ENCODE peak calls at places on chromosomes 3 and 15, in five cellular contexts. L is HepG2, H is K562, E is IMR-90, B is A549. M is an unnamed sample.

GRCh38 chr15:48719668-48720067 is 74.2 kb upstream of the FBN1 start:
- DNase-seq in B (no peak), E (no peak), L (no peak), H (peak), M (no peak)

GRCh38 chr15:98727115-98728040 is 79.0 kb downstream of the IGF1R start:
- DNase-seq in B (peak), H (no peak), L (peak), E (peak), M (peak)

GRCh38 chr15:63780969-63781368 is 52.8 kb downstream of the HERC1 start:
- DNase-seq in H (no peak), B (no peak), E (no peak), L (no peak), M (no peak)

GRCh38 chr15:88256261-88257230 is at the start of gene NTRK3:
- DNase-seq in H (no peak), E (no peak), B (peak), L (no peak), M (peak)

GRCh38 chr3:56926513-56927282 is 124.9 kb upstream of the ARHGEF3 start:
- DNase-seq in L (no peak), H (no peak), B (no peak), E (peak), M (peak)

GRCh38 chr3:159855599-159856495 is 132.8 kb upstream of the IL12A start:
- DNase-seq in B (no peak), E (no peak), H (no peak), L (no peak), M (peak)

GRCh38 chr3:55897573-55898224 is 410.6 kb upstream of the WNT5A start:
- DNase-seq in H (no peak), B (peak), L (no peak), E (peak), M (peak)

GRCh38 chr15:90336705-90337141 is 15.4 kb upstream of the ZNF774 start:
- DNase-seq in B (peak), E (peak), H (no peak), L (no peak), M (no peak)

GRCh38 chr15:90540768-90541167 is 11.0 kb downstream of the CRTC3 start:
- DNase-seq in B (no peak), E (no peak), H (peak), L (no peak), M (peak)

GRCh38 chr3:58064923-58065638 is 56.9 kb downstream of the FLNB start:
- DNase-seq in L (no peak), H (no peak), E (no peak), B (no peak), M (no peak)

GRCh38 chr3:61442696-61443095 is 118.7 kb upstream of the PTPRG start:
- DNase-seq in H (no peak), E (no peak), B (no peak), L (no peak), M (no peak)

GRCh38 chr15:51647128-51647562 is 24.6 kb upstream of the DMXL2 start:
- DNase-seq in E (peak), B (no peak), H (peak), L (no peak), M (peak)

GRCh38 chr3:57112206-57112605 is 51.7 kb downstream of the SPATA12 start:
- DNase-seq in E (no peak), H (peak), L (peak), B (peak), M (peak)

DNA sequence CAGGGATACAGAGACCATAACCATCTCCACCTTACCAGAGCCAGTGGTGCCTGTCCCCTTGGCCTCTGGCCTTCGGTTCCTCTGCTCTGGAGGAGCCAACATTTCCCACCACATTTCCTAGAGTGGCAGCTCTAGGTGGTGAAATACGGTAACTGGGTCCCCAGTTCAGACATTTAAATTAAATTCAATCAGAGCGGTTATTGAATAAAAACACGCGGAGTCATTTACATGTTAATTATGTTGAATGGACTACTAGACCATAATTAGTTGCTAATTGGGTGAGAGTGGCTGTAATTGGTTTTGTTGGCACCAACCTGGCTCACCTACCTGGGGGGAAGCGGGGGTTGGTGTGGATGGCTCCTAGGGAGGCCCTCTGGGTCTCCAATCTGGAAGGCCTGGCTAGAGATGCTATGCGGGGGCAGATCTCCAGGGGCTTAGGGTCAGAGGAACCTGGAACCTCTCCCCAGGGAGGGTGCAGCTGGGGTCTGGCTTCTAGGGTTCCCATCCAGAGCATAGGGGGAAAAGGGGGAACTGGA is 12.7 kb downstream of the SEMA3F start:
- DNase-seq in H (no peak), L (no peak), E (no peak), B (no peak), M (no peak)
- TF ChIP-seq SMC3 in H (no peak), L (no peak), E (no peak), B (no peak), M (no peak)

GRCh38 chr15:69037482-69037881 is 23.0 kb downstream of the NOX5 start:
- DNase-seq in B (no peak), E (no peak), H (no peak), L (no peak), M (no peak)

GRCh38 chr15:69037977-69038376 is 23.5 kb downstream of the NOX5 start:
- DNase-seq in E (no peak), L (no peak), H (no peak), B (no peak), M (no peak)

GRCh38 chr15:69039516-69040225 is 25.2 kb downstream of the NOX5 start:
- DNase-seq in E (no peak), H (no peak), B (no peak), L (no peak), M (no peak)

GRCh38 chr15:69036856-69037255 is 22.4 kb downstream of the NOX5 start:
- DNase-seq in L (no peak), E (no peak), H (no peak), B (no peak), M (no peak)

GRCh38 chr15:69038508-69038907 is 24.0 kb downstream of the NOX5 start:
- DNase-seq in E (no peak), L (no peak), B (no peak), H (no peak), M (no peak)
- TF ChIP-seq SMC3 in E (no peak), L (no peak), B (no peak), H (no peak), M (no peak)

GRCh38 chr3:194282436-194283122 is 68.5 kb downstream of the CPN2 start:
- DNase-seq in L (no peak), H (no peak), E (no peak), B (no peak), M (peak)
- TF ChIP-seq SMC3 in L (no peak), H (no peak), E (no peak), B (no peak), M (no peak)

GRCh38 chr15:78808550-78808949 is 2.7 kb downstream of the ADAMTS7 start:
- DNase-seq in E (peak), B (peak), L (peak), H (peak), M (peak)
- TF ChIP-seq SMC3 in E (peak), B (peak), L (peak), H (no peak), M (peak)

GRCh38 chr3:115960799-115961198 is 337.5 kb downstream of the GAP43 start:
- DNase-seq in E (no peak), H (peak), L (no peak), B (no peak), M (peak)
- TF ChIP-seq SMC3 in E (no peak), H (no peak), L (no peak), B (no peak), M (no peak)

DNA sequence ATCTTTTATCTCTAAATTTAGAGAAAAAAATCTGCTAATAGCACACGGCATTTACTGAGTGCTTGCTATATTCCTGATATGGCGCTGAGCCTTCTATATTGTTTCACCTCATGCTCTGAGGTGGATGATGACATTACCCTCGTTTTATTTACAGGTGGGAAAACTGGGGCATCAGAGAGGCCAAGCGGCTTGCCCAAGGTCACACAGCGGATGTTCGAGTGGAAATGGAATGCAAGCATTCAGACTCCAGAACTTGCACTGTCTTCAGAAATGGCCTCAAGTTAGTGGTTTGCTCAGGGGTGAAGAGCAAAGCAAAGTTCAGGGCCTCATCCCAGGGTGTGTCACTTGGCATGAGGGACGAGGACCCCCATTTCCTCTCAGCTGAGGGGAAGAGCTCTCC is 17.3 kb downstream of the EHD4 start:
- DNase-seq in L (no peak), B (no peak), E (no peak), H (no peak), M (no peak)
- TF ChIP-seq SMC3 in L (no peak), B (no peak), E (no peak), H (no peak), M (no peak)

GRCh38 chr3:171376125-171376947 is 83.9 kb downstream of the TNIK start:
- DNase-seq in L (no peak), H (peak), B (no peak), E (peak), M (no peak)
- TF ChIP-seq SMC3 in L (no peak), H (no peak), B (no peak), E (no peak), M (no peak)